ENCODE peak calls at places on chromosomes 12 and 14, in eight cellular contexts. U is PC-3; H is CD8-positive, alpha-beta T cell; N is BJ; Z is heart right ventricle; E is coronary artery; K is brain microvascular endothelial cell; X is GM12865. A is an unnamed sample.

GRCh38 chr14:89650077-89650978 is 233.3 kb upstream of the FOXN3 start:
- DNase-seq in U (no peak), H (no peak), N (no peak), Z (no peak), E (no peak), K (no peak), X (peak), A (no peak)

GRCh38 chr14:77889971-77890442 is 90.1 kb downstream of the ADCK1 start:
- DNase-seq in U (peak), H (no peak), N (peak), Z (no peak), E (no peak), K (peak), X (no peak), A (peak)

GRCh38 chr14:101047326-101047725 is 143.8 kb upstream of the RTL1 start:
- DNase-seq in U (no peak), H (no peak), N (no peak), Z (no peak), E (no peak), K (no peak), X (no peak), A (no peak)

GRCh38 chr12:101490286-101490920 is 15.3 kb downstream of the SPIC start:
- DNase-seq in U (peak), H (no peak), N (no peak), Z (no peak), E (no peak), K (no peak), X (peak), A (no peak)

GRCh38 chr12:47231456-47231855 is 151.7 kb upstream of the AMIGO2 start:
- DNase-seq in U (no peak), H (no peak), N (no peak), Z (no peak), E (no peak), K (no peak), X (no peak), A (no peak)

GRCh38 chr12:43840338-43840737 is 4.5 kb downstream of the TMEM117 start:
- DNase-seq in U (no peak), H (no peak), N (no peak), Z (no peak), E (no peak), K (no peak), X (no peak), A (no peak)

GRCh38 chr12:49881400-49882247 is 22.1 kb downstream of the FAIM2 start:
- DNase-seq in U (no peak), H (no peak), N (no peak), Z (no peak), E (no peak), K (no peak), X (no peak), A (no peak)

GRCh38 chr14:61675291-61675690 is 20.0 kb upstream of the HIF1A start:
- DNase-seq in U (no peak), H (no peak), N (no peak), Z (no peak), E (no peak), K (no peak), X (no peak), A (no peak)

GRCh38 chr14:104596927-104597351 is 7.6 kb downstream of the TMEM179 start:
- DNase-seq in U (no peak), H (no peak), N (no peak), Z (no peak), E (no peak), K (no peak), X (no peak), A (no peak)

GRCh38 chr12:12715128-12715458 is 2.1 kb upstream of the CDKN1B start:
- DNase-seq in U (no peak), H (no peak), N (no peak), Z (no peak), E (no peak), K (no peak), X (no peak), A (no peak)

GRCh38 chr14:60195179-60195810 is 30.1 kb upstream of the DHRS7 start:
- DNase-seq in U (no peak), H (no peak), N (no peak), Z (no peak), E (no peak), K (no peak), X (peak), A (no peak)

GRCh38 chr12:65961731-65962130 is 137.4 kb downstream of the HMGA2 start:
- DNase-seq in U (no peak), H (no peak), N (no peak), Z (no peak), E (no peak), K (no peak), X (no peak), A (no peak)

GRCh38 chr12:713281-713875 is 39.0 kb upstream of the WNK1 start:
- DNase-seq in U (no peak), H (no peak), N (no peak), Z (no peak), E (no peak), K (no peak), X (no peak), A (no peak)

GRCh38 chr12:89936631-89937030 is 228.0 kb upstream of the ATP2B1 start:
- DNase-seq in U (no peak), H (no peak), N (no peak), Z (no peak), E (no peak), K (no peak), X (no peak), A (no peak)

GRCh38 chr12:26636710-26637328 is 196.2 kb downstream of the ITPR2 start:
- DNase-seq in U (peak), H (no peak), N (no peak), Z (no peak), E (no peak), K (peak), X (no peak), A (no peak)

GRCh38 chr12:9866786-9867379 is 2.3 kb downstream of the CLEC2B start:
- DNase-seq in U (no peak), H (no peak), N (no peak), Z (no peak), E (no peak), K (no peak), X (no peak), A (no peak)

GRCh38 chr12:9868951-9869306 is 225 bp downstream of the CLEC2B start:
- DNase-seq in U (no peak), H (no peak), N (no peak), Z (no peak), E (no peak), K (no peak), X (no peak), A (no peak)

GRCh38 chr12:9868271-9868815 is 811 bp downstream of the CLEC2B start:
- DNase-seq in U (no peak), H (no peak), N (no peak), Z (no peak), E (no peak), K (no peak), X (peak), A (no peak)

GRCh38 chr12:9869307-9870161 is at the start of gene CLEC2B:
- DNase-seq in U (peak), H (no peak), N (peak), Z (no peak), E (no peak), K (peak), X (peak), A (peak)

DNA sequence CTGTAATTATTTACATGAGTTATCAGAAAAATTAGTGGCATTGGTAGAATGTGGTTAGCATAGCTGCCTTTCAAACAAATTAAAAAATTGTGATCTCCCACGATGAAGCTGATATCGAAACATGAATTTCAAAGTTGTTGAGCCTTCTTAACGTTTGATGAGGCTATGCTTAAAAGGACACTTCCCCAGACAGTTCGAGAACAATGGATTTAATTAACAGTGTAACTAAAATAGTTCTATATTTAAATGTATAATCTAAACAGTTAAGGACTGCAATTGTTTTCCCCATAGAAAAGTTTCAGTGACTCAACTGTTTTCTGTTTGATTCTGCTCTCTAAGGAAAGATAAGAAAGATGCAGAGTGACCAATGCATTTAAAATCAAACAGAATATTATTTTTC is 1.6 kb downstream of the CLEC2B start:
- DNase-seq in U (no peak), H (no peak), N (no peak), Z (no peak), E (no peak), K (no peak), X (no peak), A (no peak)
- H3K4me3 ChIP-seq in U (no peak), H (peak), N (no peak), Z (peak), E (peak), K (no peak), X (peak), A (no peak)

GRCh38 chr14:31690056-31690455 is 128.9 kb downstream of the NUBPL start:
- DNase-seq in U (no peak), H (no peak), N (no peak), Z (no peak), E (no peak), K (no peak), X (no peak), A (no peak)
- H3K4me3 ChIP-seq in U (no peak), H (no peak), N (no peak), Z (no peak), E (no peak), K (no peak), X (no peak), A (no peak)

DNA sequence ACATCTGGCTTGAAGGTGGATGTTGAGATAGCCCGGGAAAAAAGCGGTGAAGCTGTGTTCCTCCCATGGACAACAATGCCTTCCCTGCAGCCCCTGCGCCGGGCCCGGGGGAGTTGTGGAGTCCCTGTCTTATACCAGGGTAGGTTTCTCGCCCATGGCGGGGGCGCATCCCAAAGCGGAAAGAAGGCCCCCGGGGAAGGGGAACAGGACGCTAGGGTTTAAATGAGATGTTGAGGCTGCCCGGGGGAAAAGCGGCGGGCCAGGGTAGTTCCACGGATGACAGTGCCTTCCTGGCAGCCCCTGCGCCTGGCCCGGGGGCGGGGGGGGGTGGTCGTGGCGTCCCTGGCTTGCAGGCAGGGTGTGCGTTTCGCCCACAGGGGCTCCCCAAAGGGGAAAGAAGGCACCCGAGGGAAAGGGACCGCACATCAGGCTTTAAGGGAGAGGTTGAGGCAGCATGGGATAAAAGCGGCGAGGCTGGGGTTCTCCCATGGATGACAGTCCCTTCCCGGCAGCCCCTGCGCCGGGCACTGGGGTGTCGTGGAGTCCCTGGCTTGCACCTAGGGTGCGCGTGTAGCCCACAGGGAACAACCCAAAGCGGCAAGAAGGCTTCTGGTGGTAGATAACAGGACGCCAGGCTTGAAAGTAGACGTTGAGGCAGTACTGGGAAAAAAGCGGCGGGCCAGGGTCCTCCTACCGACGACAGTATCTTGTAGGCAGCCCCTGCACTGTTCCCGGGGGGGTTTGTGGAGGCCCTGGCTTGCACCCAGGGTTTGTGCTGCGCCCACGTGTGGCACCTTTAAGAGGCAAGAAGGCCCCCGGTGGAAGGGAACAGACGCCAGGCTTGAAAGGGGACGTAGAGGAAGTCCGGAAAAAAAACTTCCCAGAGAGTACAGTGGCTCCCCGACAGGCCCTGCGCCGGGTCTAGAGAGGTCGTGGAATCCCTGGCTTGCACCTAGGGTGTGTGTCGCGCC is 160.8 kb upstream of the ALG10B start:
- DNase-seq in U (no peak), H (no peak), N (no peak), Z (no peak), E (no peak), K (no peak), X (no peak), A (no peak)
- H3K4me3 ChIP-seq in U (no peak), H (no peak), N (no peak), Z (no peak), E (no peak), K (no peak), X (no peak), A (no peak)

DNA sequence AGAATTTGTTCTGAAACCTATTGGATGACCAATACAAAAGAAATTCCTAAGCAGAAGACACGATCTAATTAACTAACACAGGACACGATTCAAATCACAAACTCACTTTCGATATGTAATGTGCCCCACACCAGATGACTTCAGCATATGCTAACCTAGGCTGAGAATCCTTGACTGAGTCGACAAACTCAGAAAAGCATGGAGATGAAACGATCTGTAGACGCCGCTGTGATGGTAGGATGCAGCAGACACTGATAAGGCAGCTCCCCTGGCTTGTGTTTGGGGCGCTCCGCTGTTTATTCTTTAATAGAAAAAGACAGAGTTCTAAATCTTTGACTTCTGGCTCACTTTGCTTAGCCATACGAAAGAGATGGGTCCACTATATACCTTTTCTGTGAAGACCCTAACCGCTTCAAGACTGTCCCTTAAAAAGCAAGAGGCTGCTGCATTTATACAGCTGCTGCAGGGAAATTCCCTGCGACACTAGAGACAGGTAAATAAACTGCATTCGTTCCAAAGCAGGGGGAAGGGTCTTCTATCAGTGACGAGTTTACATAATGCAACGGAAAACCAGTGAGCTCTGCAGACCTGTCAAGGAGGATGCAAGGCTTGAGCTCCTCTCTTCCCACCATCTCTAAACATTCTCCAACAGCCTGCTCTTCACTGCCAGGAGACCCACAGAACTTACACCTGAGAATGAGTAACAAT is 926 bp downstream of the CHD8 start:
- DNase-seq in U (no peak), H (no peak), N (no peak), Z (no peak), E (no peak), K (no peak), X (peak), A (no peak)
- H3K4me3 ChIP-seq in U (peak), H (peak), N (peak), Z (peak), E (peak), K (peak), X (peak), A (peak)

A was measured in kidney epithelial cell.